ENCODE peak calls at places on chromosome 20, in ten cellular contexts. One of them, this sample, is unnamed. For H3K27me3, the result is how much of the 10 kb centered on the place peaks cover.

GRCh38 chr20:53664121-53664520 is 70.5 kb upstream of the ZNF217 start:
- DNase-seq in sigmoid colon: no peak
- DNase-seq in endodermal cell: no peak
- DNase-seq in thoracic aorta: no peak
- DNase-seq in transverse colon: peak
- DNase-seq in Panc1: no peak
- DNase-seq in ovary: no peak
- DNase-seq in right lobe of liver: no peak
- DNase-seq in heart left ventricle: no peak
- DNase-seq in right atrium auricular region: no peak
- DNase-seq in this sample: peak

GRCh38 chr20:43544501-43544900 is 14.3 kb upstream of the SGK2 start:
- DNase-seq in sigmoid colon: no peak
- DNase-seq in endodermal cell: no peak
- DNase-seq in thoracic aorta: no peak
- DNase-seq in transverse colon: no peak
- DNase-seq in Panc1: no peak
- DNase-seq in ovary: no peak
- DNase-seq in right lobe of liver: no peak
- DNase-seq in heart left ventricle: no peak
- DNase-seq in right atrium auricular region: no peak
- DNase-seq in this sample: no peak

GRCh38 chr20:4261333-4262284 is 246.3 kb upstream of the RNF24 start:
- DNase-seq in sigmoid colon: no peak
- DNase-seq in endodermal cell: no peak
- DNase-seq in thoracic aorta: no peak
- DNase-seq in transverse colon: no peak
- DNase-seq in Panc1: no peak
- DNase-seq in ovary: no peak
- DNase-seq in right lobe of liver: no peak
- DNase-seq in heart left ventricle: no peak
- DNase-seq in right atrium auricular region: no peak
- DNase-seq in this sample: peak

GRCh38 chr20:34062651-34063482 is 49.2 kb downstream of the EIF2S2 start:
- DNase-seq in sigmoid colon: no peak
- DNase-seq in endodermal cell: no peak
- DNase-seq in thoracic aorta: no peak
- DNase-seq in transverse colon: no peak
- DNase-seq in Panc1: no peak
- DNase-seq in ovary: no peak
- DNase-seq in right lobe of liver: no peak
- DNase-seq in heart left ventricle: no peak
- DNase-seq in right atrium auricular region: no peak
- DNase-seq in this sample: peak

GRCh38 chr20:43934833-43935232 is 20.2 kb downstream of the TOX2 start:
- DNase-seq in sigmoid colon: no peak
- DNase-seq in endodermal cell: no peak
- DNase-seq in thoracic aorta: no peak
- DNase-seq in transverse colon: no peak
- DNase-seq in Panc1: no peak
- DNase-seq in ovary: no peak
- DNase-seq in right lobe of liver: no peak
- DNase-seq in heart left ventricle: no peak
- DNase-seq in right atrium auricular region: no peak
- DNase-seq in this sample: no peak

GRCh38 chr20:37524859-37525708 is 2.6 kb downstream of the BLCAP start:
- DNase-seq in sigmoid colon: no peak
- DNase-seq in endodermal cell: peak
- DNase-seq in thoracic aorta: no peak
- DNase-seq in transverse colon: peak
- DNase-seq in Panc1: no peak
- DNase-seq in ovary: no peak
- DNase-seq in right lobe of liver: no peak
- DNase-seq in heart left ventricle: no peak
- DNase-seq in right atrium auricular region: no peak
- DNase-seq in this sample: peak

GRCh38 chr20:19769516-19769915 is 11.5 kb downstream of the RIN2 start:
- DNase-seq in sigmoid colon: no peak
- DNase-seq in endodermal cell: no peak
- DNase-seq in thoracic aorta: no peak
- DNase-seq in transverse colon: no peak
- DNase-seq in Panc1: no peak
- DNase-seq in ovary: no peak
- DNase-seq in right lobe of liver: no peak
- DNase-seq in heart left ventricle: no peak
- DNase-seq in right atrium auricular region: no peak
- DNase-seq in this sample: no peak

GRCh38 chr20:21183722-21184121 is 57.8 kb downstream of the KIZ start:
- DNase-seq in sigmoid colon: no peak
- DNase-seq in endodermal cell: no peak
- DNase-seq in thoracic aorta: no peak
- DNase-seq in transverse colon: no peak
- DNase-seq in Panc1: no peak
- DNase-seq in ovary: no peak
- DNase-seq in right lobe of liver: no peak
- DNase-seq in heart left ventricle: no peak
- DNase-seq in right atrium auricular region: no peak
- DNase-seq in this sample: no peak

DNA sequence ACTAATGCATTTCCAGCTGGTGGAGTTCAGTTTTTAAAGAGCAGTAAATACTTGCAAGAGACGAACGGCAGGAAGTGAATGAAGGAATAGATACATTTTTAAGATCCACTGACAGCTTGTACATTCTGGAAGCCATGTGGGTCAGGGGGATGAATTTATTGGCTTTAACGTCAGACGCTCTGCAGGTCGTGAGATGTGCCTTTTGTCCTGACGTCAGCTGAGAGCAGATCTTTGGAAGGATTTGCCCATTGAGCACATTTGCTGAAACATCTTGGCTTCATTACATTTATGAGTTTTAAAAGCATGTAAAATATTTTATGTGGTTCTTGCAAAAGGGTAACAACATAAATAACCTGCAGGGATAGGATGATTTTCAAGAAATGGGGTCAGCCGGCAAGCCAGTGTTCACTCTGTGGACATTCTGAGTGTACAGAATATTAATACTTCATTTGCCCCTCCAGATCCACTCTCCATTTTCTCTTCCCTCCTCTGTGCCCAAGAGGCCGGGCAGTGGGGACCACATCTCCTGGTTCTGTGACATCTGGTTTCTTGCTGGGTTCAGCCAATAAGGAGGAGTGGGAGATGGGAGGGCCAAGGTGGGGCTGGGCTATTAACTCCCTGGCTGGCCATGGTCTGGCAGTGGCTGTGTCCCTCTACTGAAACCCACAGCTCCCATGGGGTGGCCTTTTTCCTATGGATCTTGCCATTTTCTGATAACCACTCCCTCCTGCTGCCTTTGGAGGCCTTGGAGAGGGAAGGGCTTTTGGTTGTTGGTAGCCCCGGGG is 29.8 kb upstream of the SALL4 start:
- DNase-seq in sigmoid colon: no peak
- DNase-seq in endodermal cell: peak
- DNase-seq in thoracic aorta: no peak
- DNase-seq in transverse colon: no peak
- DNase-seq in Panc1: no peak
- DNase-seq in ovary: no peak
- DNase-seq in right lobe of liver: no peak
- DNase-seq in heart left ventricle: no peak
- DNase-seq in right atrium auricular region: no peak
- DNase-seq in this sample: no peak
- H3K4me3 ChIP-seq in sigmoid colon: no peak
- H3K4me3 ChIP-seq in endodermal cell: no peak
- H3K4me3 ChIP-seq in thoracic aorta: no peak
- H3K4me3 ChIP-seq in transverse colon: no peak
- H3K4me3 ChIP-seq in Panc1: no peak
- H3K4me3 ChIP-seq in ovary: no peak
- H3K4me3 ChIP-seq in right lobe of liver: no peak
- H3K4me3 ChIP-seq in heart left ventricle: no peak
- H3K4me3 ChIP-seq in right atrium auricular region: no peak
- H3K4me3 ChIP-seq in this sample: no peak

GRCh38 chr20:50055524-50056083 is 57.3 kb downstream of the UBE2V1 start:
- DNase-seq in sigmoid colon: no peak
- DNase-seq in endodermal cell: peak
- DNase-seq in thoracic aorta: no peak
- DNase-seq in transverse colon: no peak
- DNase-seq in Panc1: no peak
- DNase-seq in ovary: no peak
- DNase-seq in right lobe of liver: no peak
- DNase-seq in heart left ventricle: no peak
- DNase-seq in right atrium auricular region: no peak
- DNase-seq in this sample: no peak

GRCh38 chr20:50056408-50056926 is 56.5 kb downstream of the UBE2V1 start:
- DNase-seq in sigmoid colon: no peak
- DNase-seq in endodermal cell: no peak
- DNase-seq in thoracic aorta: no peak
- DNase-seq in transverse colon: no peak
- DNase-seq in Panc1: no peak
- DNase-seq in ovary: no peak
- DNase-seq in right lobe of liver: no peak
- DNase-seq in heart left ventricle: no peak
- DNase-seq in right atrium auricular region: no peak
- DNase-seq in this sample: no peak

GRCh38 chr20:50057409-50058053 is 55.4 kb downstream of the UBE2V1 start:
- DNase-seq in sigmoid colon: no peak
- DNase-seq in endodermal cell: no peak
- DNase-seq in thoracic aorta: no peak
- DNase-seq in transverse colon: no peak
- DNase-seq in Panc1: no peak
- DNase-seq in ovary: no peak
- DNase-seq in right lobe of liver: no peak
- DNase-seq in heart left ventricle: no peak
- DNase-seq in right atrium auricular region: no peak
- DNase-seq in this sample: no peak

GRCh38 chr20:50058646-50059398 is 54.1 kb downstream of the UBE2V1 start:
- DNase-seq in sigmoid colon: no peak
- DNase-seq in endodermal cell: peak
- DNase-seq in thoracic aorta: no peak
- DNase-seq in transverse colon: no peak
- DNase-seq in Panc1: no peak
- DNase-seq in ovary: no peak
- DNase-seq in right lobe of liver: no peak
- DNase-seq in heart left ventricle: no peak
- DNase-seq in right atrium auricular region: no peak
- DNase-seq in this sample: no peak

DNA sequence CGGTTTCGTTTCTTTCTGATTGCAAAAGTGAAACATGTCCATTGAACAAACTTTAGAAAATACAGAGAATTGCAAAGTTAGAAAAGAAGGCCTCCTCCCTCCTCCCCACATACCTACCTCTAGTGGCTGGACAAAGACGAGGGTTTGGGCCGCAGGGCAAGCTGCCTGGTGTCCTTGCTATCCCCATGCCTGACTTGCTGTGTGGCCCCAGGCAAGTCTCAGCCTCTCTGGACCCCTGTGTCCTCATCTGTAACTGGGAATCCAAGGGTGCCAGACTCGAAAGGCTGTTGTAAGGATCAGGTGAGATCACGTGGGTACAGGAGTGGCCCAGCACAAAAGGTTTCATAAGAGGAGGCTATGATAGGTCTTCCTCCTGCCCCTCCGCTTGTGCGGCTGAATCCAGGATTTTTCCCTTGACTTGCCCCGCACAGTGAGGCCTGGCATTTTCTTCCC is 56.0 kb downstream of the UBE2V1 start:
- DNase-seq in sigmoid colon: no peak
- DNase-seq in endodermal cell: peak
- DNase-seq in thoracic aorta: no peak
- DNase-seq in transverse colon: no peak
- DNase-seq in Panc1: no peak
- DNase-seq in ovary: no peak
- DNase-seq in right lobe of liver: no peak
- DNase-seq in heart left ventricle: no peak
- DNase-seq in right atrium auricular region: no peak
- DNase-seq in this sample: no peak
- TF ChIP-seq CTCF in sigmoid colon: no peak
- TF ChIP-seq CTCF in endodermal cell: no peak
- TF ChIP-seq CTCF in thoracic aorta: no peak
- TF ChIP-seq CTCF in transverse colon: no peak
- TF ChIP-seq CTCF in Panc1: no peak
- TF ChIP-seq CTCF in ovary: no peak
- TF ChIP-seq CTCF in right lobe of liver: no peak
- TF ChIP-seq CTCF in heart left ventricle: no peak
- TF ChIP-seq CTCF in right atrium auricular region: no peak
- TF ChIP-seq CTCF in this sample: no peak

GRCh38 chr20:17633221-17633849 is 48.7 kb downstream of the RRBP1 start:
- DNase-seq in sigmoid colon: no peak
- DNase-seq in endodermal cell: no peak
- DNase-seq in thoracic aorta: no peak
- DNase-seq in transverse colon: no peak
- DNase-seq in Panc1: no peak
- DNase-seq in ovary: no peak
- DNase-seq in right lobe of liver: no peak
- DNase-seq in heart left ventricle: no peak
- DNase-seq in right atrium auricular region: no peak
- DNase-seq in this sample: no peak
- H3K27me3 ChIP-seq in sigmoid colon: under half
- H3K27me3 ChIP-seq in endodermal cell: under half
- H3K27me3 ChIP-seq in thoracic aorta: under half
- H3K27me3 ChIP-seq in transverse colon: under half
- H3K27me3 ChIP-seq in Panc1: under half
- H3K27me3 ChIP-seq in ovary: under half
- H3K27me3 ChIP-seq in right lobe of liver: under half
- H3K27me3 ChIP-seq in heart left ventricle: under half
- H3K27me3 ChIP-seq in right atrium auricular region: under half
- H3K27me3 ChIP-seq in this sample: under half

DNA sequence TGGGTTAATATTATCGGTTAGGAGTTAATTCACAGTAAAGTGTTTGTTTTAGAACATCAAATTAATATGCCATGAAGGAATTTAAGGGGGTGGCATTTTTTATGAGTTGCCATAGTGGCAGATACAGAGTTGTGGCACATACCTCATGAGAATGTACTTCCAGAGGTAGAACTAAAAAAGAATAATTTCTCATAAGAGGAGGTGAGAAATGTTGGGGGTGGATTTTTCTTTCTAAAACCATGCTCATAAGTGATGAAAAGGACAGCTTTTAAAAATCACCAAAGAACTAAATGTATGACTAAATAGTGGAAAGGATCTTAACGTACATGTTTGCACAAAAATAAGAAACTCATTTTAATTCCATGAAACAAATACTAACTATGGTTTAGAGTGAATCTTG is 58.7 kb downstream of the SHLD1 start:
- DNase-seq in sigmoid colon: no peak
- DNase-seq in endodermal cell: no peak
- DNase-seq in thoracic aorta: no peak
- DNase-seq in transverse colon: no peak
- DNase-seq in Panc1: no peak
- DNase-seq in ovary: no peak
- DNase-seq in right lobe of liver: no peak
- DNase-seq in heart left ventricle: no peak
- DNase-seq in right atrium auricular region: no peak
- DNase-seq in this sample: no peak
- H3K4me3 ChIP-seq in sigmoid colon: no peak
- H3K4me3 ChIP-seq in endodermal cell: no peak
- H3K4me3 ChIP-seq in thoracic aorta: no peak
- H3K4me3 ChIP-seq in transverse colon: no peak
- H3K4me3 ChIP-seq in Panc1: no peak
- H3K4me3 ChIP-seq in ovary: no peak
- H3K4me3 ChIP-seq in right lobe of liver: no peak
- H3K4me3 ChIP-seq in heart left ventricle: no peak
- H3K4me3 ChIP-seq in right atrium auricular region: no peak
- H3K4me3 ChIP-seq in this sample: no peak

GRCh38 chr20:2276015-2276414 is 19.8 kb upstream of the TGM3 start:
- DNase-seq in sigmoid colon: no peak
- DNase-seq in endodermal cell: no peak
- DNase-seq in thoracic aorta: no peak
- DNase-seq in transverse colon: no peak
- DNase-seq in Panc1: no peak
- DNase-seq in ovary: no peak
- DNase-seq in right lobe of liver: no peak
- DNase-seq in heart left ventricle: no peak
- DNase-seq in right atrium auricular region: no peak
- DNase-seq in this sample: peak
- TF ChIP-seq CTCF in sigmoid colon: no peak
- TF ChIP-seq CTCF in endodermal cell: peak
- TF ChIP-seq CTCF in thoracic aorta: no peak
- TF ChIP-seq CTCF in transverse colon: no peak
- TF ChIP-seq CTCF in Panc1: no peak
- TF ChIP-seq CTCF in ovary: no peak
- TF ChIP-seq CTCF in right lobe of liver: peak
- TF ChIP-seq CTCF in heart left ventricle: no peak
- TF ChIP-seq CTCF in right atrium auricular region: no peak
- TF ChIP-seq CTCF in this sample: no peak